ENCODE peak calls at places on chromosome 18, in four cellular contexts. Q, R, I and Z are unnamed samples.

GRCh38 chr18:37489011-37489410 is 76.6 kb downstream of the CELF4 start:
- DNase-seq in Q (no peak), R (no peak), I (no peak), Z (no peak)

GRCh38 chr18:23311346-23312103 is 141.6 kb upstream of the RIOK3 start:
- DNase-seq in R (no peak), Q (peak), I (no peak), Z (no peak)

GRCh38 chr18:14971461-14972185 is 223.7 kb downstream of the ANKRD30B start:
- DNase-seq in R (no peak), I (no peak), Q (peak), Z (no peak)

GRCh38 chr18:35852786-35853185 is 119.7 kb upstream of the RMP24 start:
- DNase-seq in Q (no peak), I (no peak), R (no peak), Z (no peak)

GRCh38 chr18:36561046-36561445 is 263.5 kb downstream of the FHOD3 start:
- DNase-seq in Q (no peak), R (no peak), I (no peak), Z (no peak)

GRCh38 chr18:46250084-46250811 is 146.1 kb downstream of the HAUS1 start:
- DNase-seq in Q (peak), I (peak), R (no peak), Z (peak)

GRCh38 chr18:24492445-24492844 is 32.0 kb downstream of the HRH4 start:
- DNase-seq in Q (no peak), R (no peak), I (peak), Z (peak)

GRCh38 chr18:50757358-50757757 is 62.5 kb downstream of the MRO start:
- DNase-seq in I (no peak), Q (no peak), R (no peak), Z (no peak)

GRCh38 chr18:74368901-74369705 is 53.5 kb downstream of the C18orf63 start:
- DNase-seq in R (no peak), Q (no peak), I (no peak), Z (no peak)

GRCh38 chr18:77320960-77321559 is 71.4 kb downstream of the GALR1 start:
- DNase-seq in R (no peak), I (no peak), Q (no peak), Z (no peak)

GRCh38 chr18:70459251-70459650 is 170.4 kb downstream of the SOCS6 start:
- DNase-seq in Q (no peak), R (no peak), I (no peak), Z (no peak)
- TF ChIP-seq EZH2phosphoT487 in Q (no peak), R (no peak), I (no peak), Z (no peak)

GRCh38 chr18:58418361-58418760 is 210.5 kb downstream of the ALPK2 start:
- DNase-seq in I (no peak), Q (no peak), R (no peak), Z (no peak)
- H2AFZ ChIP-seq in I (no peak), Q (no peak), R (no peak), Z (no peak)

GRCh38 chr18:48815581-48816324 is 135.0 kb downstream of the SMAD7 start:
- DNase-seq in R (no peak), Q (peak), I (no peak), Z (no peak)
- TF ChIP-seq EZH2phosphoT487 in R (no peak), Q (no peak), I (no peak), Z (no peak)

DNA sequence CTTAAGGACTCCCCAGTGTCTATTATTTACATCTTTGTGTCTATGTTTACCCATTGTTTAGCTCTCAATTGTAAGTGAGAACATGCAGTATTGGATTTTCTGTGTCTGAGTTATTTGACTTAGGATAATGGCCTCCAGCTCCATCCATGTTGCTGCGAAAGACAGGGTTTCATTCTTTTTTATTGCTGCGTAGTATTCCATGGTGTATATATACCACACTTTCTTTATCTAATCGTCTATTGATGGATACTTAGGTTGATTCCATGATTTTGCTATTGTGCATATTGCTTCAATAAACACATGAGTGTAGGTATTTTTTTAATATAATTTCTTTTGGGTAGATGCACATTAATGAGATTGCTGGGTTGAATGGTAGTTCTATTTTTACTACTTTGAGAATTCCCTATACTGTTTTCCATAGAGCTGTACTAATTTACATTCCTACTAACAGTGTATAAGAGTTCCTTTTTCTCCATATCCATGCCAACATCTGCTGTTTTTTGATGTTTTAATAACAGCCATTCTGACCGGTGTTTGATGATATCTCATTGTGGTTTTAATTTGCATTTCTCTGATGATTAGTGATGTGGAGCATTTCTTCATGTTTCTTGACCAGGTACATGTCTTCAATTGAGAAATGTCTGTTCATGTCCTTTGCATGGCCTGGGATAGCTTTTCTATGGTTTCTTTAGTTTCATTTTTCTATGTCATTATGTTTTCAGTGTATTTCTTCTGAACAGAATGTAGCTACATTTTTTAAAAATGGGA is 21.8 kb downstream of the MTCL1 start:
- DNase-seq in R (no peak), I (no peak), Q (no peak), Z (peak)
- H2AFZ ChIP-seq in R (no peak), I (no peak), Q (no peak), Z (no peak)

DNA sequence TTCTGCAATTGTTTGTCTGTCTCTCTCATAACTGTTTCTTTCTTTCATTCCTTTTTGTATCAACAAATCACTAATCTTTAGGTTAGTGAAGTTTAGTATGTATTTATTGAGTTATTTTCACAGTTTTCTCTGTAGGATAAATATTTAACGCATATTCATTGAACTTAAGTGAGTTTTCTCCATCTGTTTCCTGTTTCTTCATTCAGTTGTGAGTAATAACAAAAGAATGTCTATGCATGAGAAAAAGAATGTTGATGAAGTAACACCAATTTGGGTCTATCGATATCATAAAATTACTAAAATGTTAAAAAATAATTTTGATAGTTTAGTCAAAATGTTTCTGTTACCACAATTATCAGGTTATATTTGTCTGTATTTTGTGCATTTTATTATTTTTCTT is 948.0 kb downstream of the DSC3 start:
- DNase-seq in R (no peak), I (peak), Q (peak), Z (no peak)
- TF ChIP-seq EZH2phosphoT487 in R (no peak), I (no peak), Q (no peak), Z (no peak)

GRCh38 chr18:80175451-80176235 is 66.6 kb downstream of the ADNP2 start:
- DNase-seq in R (no peak), I (no peak), Q (no peak), Z (no peak)
- H2AFZ ChIP-seq in R (no peak), I (no peak), Q (no peak), Z (no peak)

GRCh38 chr18:78610646-78611045 is 369.0 kb upstream of the SALL3 start:
- DNase-seq in Q (no peak), R (no peak), I (no peak), Z (no peak)

GRCh38 chr18:78605255-78605654 is 374.4 kb upstream of the SALL3 start:
- DNase-seq in R (no peak), Q (no peak), I (no peak), Z (no peak)

GRCh38 chr18:78610179-78610578 is 369.4 kb upstream of the SALL3 start:
- DNase-seq in I (no peak), Q (no peak), R (no peak), Z (no peak)

GRCh38 chr18:78607221-78607620 is 372.4 kb upstream of the SALL3 start:
- DNase-seq in R (no peak), Q (no peak), I (no peak), Z (no peak)

DNA sequence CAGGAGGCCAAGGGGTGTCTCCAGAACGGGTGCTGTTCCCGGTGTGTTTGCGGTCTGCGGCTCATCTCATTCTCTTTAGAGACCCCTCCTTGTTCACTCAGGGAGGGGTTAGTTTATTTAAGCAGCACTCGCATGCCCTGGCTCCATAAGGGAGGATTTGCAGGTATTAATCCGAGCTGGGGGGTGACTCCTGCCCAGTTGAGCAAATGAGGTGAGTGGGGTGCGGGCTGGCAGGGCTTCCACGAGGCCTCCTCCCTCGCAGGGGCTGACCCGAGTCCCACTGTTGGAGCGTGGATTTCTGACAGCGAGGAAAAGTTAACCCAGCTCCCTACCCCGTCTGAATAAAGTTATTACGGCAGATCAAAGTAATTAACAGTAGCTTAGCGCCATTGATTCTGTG is 371.8 kb upstream of the SALL3 start:
- DNase-seq in R (no peak), Q (no peak), I (no peak), Z (no peak)
- TF ChIP-seq EZH2phosphoT487 in R (no peak), Q (no peak), I (no peak), Z (no peak)